ENCODE peak calls at places on chromosome 15, in eight cellular contexts. C, A, P, E, W, Y, I and X are unnamed samples.
A peak's percentile ranks its signal among the peaks of the same experiment; 100 is the strongest.

GRCh38 chr15:79815468-79815867 is 81.3 kb downstream of the MTHFS start:
- DNase-seq in C (no peak), A (no peak), P (no peak), E (no peak), W (no peak), Y (no peak), I (no peak), X (no peak)

GRCh38 chr15:74752011-74752410 is 3.4 kb downstream of the CYP1A2 start:
- DNase-seq in C (no peak), A (no peak), P (no peak), E (no peak), W (no peak), Y (no peak), I (no peak), X (no peak)

GRCh38 chr15:40878785-40879184 is 4.8 kb upstream of the RHOV start:
- DNase-seq in C (peak; percentile 63), A (no peak), P (peak; percentile 70), E (no peak), W (no peak), Y (no peak), I (no peak), X (no peak)

GRCh38 chr15:24944939-24945338 is 9.8 kb upstream of the SNRPN start:
- DNase-seq in C (peak; percentile 5), A (no peak), P (peak; percentile 59), E (no peak), W (no peak), Y (no peak), I (no peak), X (no peak)

GRCh38 chr15:75817151-75817935 is 25.9 kb upstream of the UBE2Q2 start:
- DNase-seq in C (no peak), A (no peak), P (no peak), E (no peak), W (no peak), Y (no peak), I (no peak), X (no peak)

GRCh38 chr15:60395276-60396011 is 2.3 kb downstream of the ANXA2 start:
- DNase-seq in C (no peak), A (no peak), P (no peak), E (no peak), W (no peak), Y (no peak), I (no peak), X (no peak)

GRCh38 chr15:35182841-35183479 is 97.9 kb upstream of the NANOGP8 start:
- DNase-seq in C (no peak), A (no peak), P (no peak), E (no peak), W (no peak), Y (no peak), I (no peak), X (no peak)

GRCh38 chr15:59595434-59595915 is 16.1 kb upstream of the GCNT3 start:
- DNase-seq in C (peak; percentile 65), A (no peak), P (no peak), E (no peak), W (no peak), Y (peak; percentile 67), I (no peak), X (no peak)

GRCh38 chr15:51234181-51234927 is 104.0 kb downstream of the CYP19A1 start:
- DNase-seq in C (no peak), A (no peak), P (no peak), E (no peak), W (no peak), Y (no peak), I (no peak), X (no peak)

GRCh38 chr15:36737430-36737891 is 158.0 kb downstream of the CDIN1 start:
- DNase-seq in C (no peak), A (peak; percentile 80), P (peak; percentile 83), E (no peak), W (no peak), Y (no peak), I (no peak), X (peak; percentile 31)

GRCh38 chr15:88202231-88202630 is 54.3 kb downstream of the NTRK3 start:
- DNase-seq in C (no peak), A (no peak), P (no peak), E (no peak), W (no peak), Y (no peak), I (no peak), X (peak; percentile 3)

GRCh38 chr15:39298563-39298962 is 282.3 kb upstream of the THBS1 start:
- DNase-seq in C (no peak), A (no peak), P (no peak), E (no peak), W (no peak), Y (no peak), I (no peak), X (no peak)

GRCh38 chr15:43769584-43770228 is 7.1 kb downstream of the ELL3 start:
- DNase-seq in C (peak; percentile 69), A (peak; percentile 49), P (peak; percentile 64), E (peak; percentile 72), W (no peak), Y (peak; percentile 81), I (peak; percentile 63), X (peak; percentile 77)

GRCh38 chr15:48221885-48222284 is 15.8 kb downstream of the SLC12A1 start:
- DNase-seq in C (no peak), A (peak; percentile 15), P (no peak), E (no peak), W (no peak), Y (no peak), I (no peak), X (no peak)

GRCh38 chr15:69285834-69286233 is 12.9 kb upstream of the PAQR5 start:
- DNase-seq in C (no peak), A (no peak), P (no peak), E (no peak), W (no peak), Y (no peak), I (no peak), X (no peak)

GRCh38 chr15:38071211-38071972 is 137.0 kb downstream of the TMCO5A start:
- DNase-seq in C (no peak), A (no peak), P (no peak), E (no peak), W (no peak), Y (no peak), I (no peak), X (no peak)

GRCh38 chr15:93467327-93467726 is 378.3 kb upstream of the RGMA start:
- DNase-seq in C (no peak), A (no peak), P (no peak), E (no peak), W (peak; percentile 79), Y (no peak), I (no peak), X (no peak)

GRCh38 chr15:80942746-80943565 is 46.7 kb downstream of the MESD start:
- DNase-seq in C (no peak), A (no peak), P (peak; percentile 33), E (no peak), W (peak; percentile 79), Y (no peak), I (no peak), X (no peak)

GRCh38 chr15:42490743-42491539 is at the start of gene ZNF106:
- DNase-seq in C (peak; percentile 94), A (peak; percentile 92), P (peak; percentile 92), E (peak; percentile 92), W (peak; percentile 91), Y (peak; percentile 84), I (peak; percentile 92), X (peak; percentile 92)

GRCh38 chr15:48925714-48926223 is 38.0 kb downstream of the SHC4 start:
- DNase-seq in C (peak; percentile 18), A (peak; percentile 93), P (peak; percentile 97), E (no peak), W (no peak), Y (no peak), I (no peak), X (no peak)

GRCh38 chr15:70035051-70035718 is 62.5 kb downstream of the TLE3 start:
- DNase-seq in C (no peak), A (no peak), P (no peak), E (no peak), W (no peak), Y (no peak), I (peak; percentile 46), X (no peak)

GRCh38 chr15:83698294-83698693 is 44.4 kb downstream of the ADAMTSL3 start:
- DNase-seq in C (peak; percentile 7), A (no peak), P (peak; percentile 42), E (no peak), W (peak; percentile 76), Y (peak; percentile 18), I (no peak), X (peak; percentile 48)

GRCh38 chr15:92801774-92802464 is 98.2 kb upstream of the CHD2 start:
- DNase-seq in C (no peak), A (peak; percentile 95), P (peak; percentile 94), E (no peak), W (no peak), Y (peak; percentile 48), I (peak; percentile 74), X (peak; percentile 95)

GRCh38 chr15:31387483-31388118 is 61.0 kb downstream of the KLF13 start:
- DNase-seq in C (no peak), A (peak; percentile 54), P (peak; percentile 18), E (no peak), W (no peak), Y (peak; percentile 60), I (no peak), X (peak; percentile 57)

GRCh38 chr15:83559310-83559966 is 94.5 kb upstream of the ADAMTSL3 start:
- DNase-seq in C (peak; percentile 72), A (peak; percentile 59), P (peak; percentile 61), E (peak; percentile 68), W (peak; percentile 36), Y (peak; percentile 59), I (no peak), X (peak; percentile 81)

GRCh38 chr15:89971592-89971997 is 29.5 kb upstream of the ZNF710 start:
- DNase-seq in C (peak; percentile 79), A (peak; percentile 48), P (peak; percentile 52), E (peak; percentile 76), W (peak; percentile 36), Y (peak; percentile 82), I (peak; percentile 81), X (peak; percentile 70)
- TF ChIP-seq CTCF in C (peak; percentile 68), A (peak; percentile 77), P (peak; percentile 63), E (no peak), W (peak; percentile 33), Y (peak; percentile 51), I (peak; percentile 56), X (peak; percentile 88)

GRCh38 chr15:29090617-29091466 is 178.8 kb downstream of the NSMCE3 start:
- DNase-seq in C (peak; percentile 30), A (no peak), P (peak; percentile 11), E (peak; percentile 44), W (no peak), Y (peak; percentile 19), I (no peak), X (peak; percentile 39)
- TF ChIP-seq CTCF in C (peak; percentile 60), A (peak; percentile 91), P (peak; percentile 64), E (peak; percentile 96), W (no peak), Y (peak; percentile 48), I (peak; percentile 63), X (peak; percentile 93)

GRCh38 chr15:62337934-62338333 is 172.8 kb upstream of the C2CD4B start:
- DNase-seq in C (no peak), A (no peak), P (no peak), E (no peak), W (no peak), Y (no peak), I (no peak), X (no peak)
- TF ChIP-seq CTCF in C (no peak), A (no peak), P (no peak), E (no peak), W (no peak), Y (no peak), I (no peak), X (no peak)

DNA sequence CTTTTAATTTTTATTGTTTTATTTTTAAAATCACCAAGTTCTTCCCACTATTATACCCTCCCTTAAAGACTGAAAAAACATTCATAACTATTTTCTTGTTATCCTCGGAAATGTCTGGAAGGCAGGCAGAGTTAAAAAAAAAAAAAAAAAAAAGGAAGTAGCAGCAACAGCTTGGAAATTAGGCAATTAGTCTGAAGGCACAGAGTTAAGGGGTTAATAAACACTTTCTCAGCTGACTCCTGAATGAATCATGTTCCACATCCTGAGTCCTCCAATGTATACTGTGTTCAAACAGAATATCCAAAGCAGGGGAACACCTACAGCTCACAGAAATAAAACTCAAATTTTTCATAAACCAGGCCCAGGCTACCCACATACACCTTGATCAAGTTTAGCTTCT is 5.8 kb downstream of the HEXA start:
- DNase-seq in C (no peak), A (no peak), P (no peak), E (no peak), W (no peak), Y (no peak), I (no peak), X (peak; percentile 8)
- TF ChIP-seq CTCF in C (no peak), A (no peak), P (no peak), E (no peak), W (no peak), Y (no peak), I (no peak), X (no peak)